ENCODE peak calls at places on chromosome 2, in four cellular contexts. E is K562, Z is HL-60, Q is GM12878. K is an unnamed sample.

GRCh38 chr2:8882094-8882493 is 44.7 kb upstream of the KIDINS220 start:
- DNase-seq in Q (no peak), E (no peak), Z (peak; percentile 13), K (no peak)

GRCh38 chr2:132623096-132623839 is 46.7 kb downstream of the LYPD1 start:
- DNase-seq in Z (peak; percentile 62), E (no peak), Q (no peak), K (no peak)

GRCh38 chr2:189091253-189091652 is 88.3 kb downstream of the COL5A2 start:
- DNase-seq in Z (no peak), E (no peak), Q (no peak), K (no peak)

GRCh38 chr2:200305797-200306718 is at the start of gene SPATS2L:
- DNase-seq in Q (no peak), E (peak; percentile 22), Z (peak; percentile 5), K (peak; percentile 58)

GRCh38 chr2:44579136-44579836 is 217.5 kb downstream of the CAMKMT start:
- DNase-seq in Z (no peak), E (no peak), Q (no peak), K (no peak)

GRCh38 chr2:74625658-74626425 is 22.3 kb downstream of the M1AP start:
- DNase-seq in Z (no peak), E (peak; percentile 17), Q (no peak), K (no peak)

GRCh38 chr2:229445013-229445412 is 173.9 kb upstream of the PID1 start:
- DNase-seq in Z (no peak), Q (no peak), E (no peak), K (no peak)

GRCh38 chr2:68414452-68414851 is 49.4 kb downstream of the PLEK start:
- DNase-seq in Z (no peak), Q (no peak), E (no peak), K (no peak)

GRCh38 chr2:105959357-105959756 is 214.6 kb downstream of the NCK2 start:
- DNase-seq in Q (no peak), Z (no peak), E (no peak), K (no peak)

GRCh38 chr2:37244017-37244416 is 12.6 kb downstream of the NDUFAF7 start:
- DNase-seq in E (no peak), Q (peak; percentile 23), Z (no peak), K (no peak)

GRCh38 chr2:64331430-64331700 is 122.6 kb upstream of the LGALSL start:
- DNase-seq in E (no peak), Z (no peak), Q (no peak), K (no peak)

GRCh38 chr2:40405440-40405839 is 46.5 kb downstream of the SLC8A1 start:
- DNase-seq in E (no peak), Z (no peak), Q (no peak), K (no peak)

GRCh38 chr2:191262436-191262835 is 17.2 kb downstream of the MYO1B start:
- DNase-seq in E (no peak), Q (no peak), Z (no peak), K (no peak)

GRCh38 chr2:122856696-122857095 is 1101.2 kb downstream of the TSN start:
- DNase-seq in Q (no peak), E (no peak), Z (no peak), K (no peak)

GRCh38 chr2:43402002-43402401 is 175.6 kb upstream of the ZFP36L2 start:
- DNase-seq in E (no peak), Q (peak; percentile 97), Z (no peak), K (no peak)

GRCh38 chr2:111116016-111116746 is 4.5 kb upstream of the BCL2L11 start:
- DNase-seq in E (no peak), Z (no peak), Q (peak; percentile 74), K (no peak)

GRCh38 chr2:190362894-190363293 is 19.5 kb downstream of the INPP1 start:
- DNase-seq in E (no peak), Z (no peak), Q (no peak), K (no peak)

GRCh38 chr2:8438476-8438875 is 243.4 kb upstream of the ID2 start:
- DNase-seq in E (no peak), Q (no peak), Z (peak; percentile 90), K (no peak)

GRCh38 chr2:178420463-178420990 is 30.4 kb downstream of the PRKRA start:
- DNase-seq in Z (peak; percentile 63), Q (no peak), E (no peak), K (no peak)

GRCh38 chr2:24924732-24925131 is 4.7 kb upstream of the ADCY3 start:
- DNase-seq in Z (no peak), E (no peak), Q (no peak), K (no peak)

GRCh38 chr2:24928036-24928435 is 8.0 kb upstream of the ADCY3 start:
- DNase-seq in E (no peak), Q (no peak), Z (no peak), K (no peak)

GRCh38 chr2:24926220-24926601 is 6.2 kb upstream of the ADCY3 start:
- DNase-seq in E (no peak), Q (no peak), Z (no peak), K (no peak)

GRCh38 chr2:24925815-24926214 is 5.8 kb upstream of the ADCY3 start:
- DNase-seq in Z (no peak), Q (no peak), E (no peak), K (no peak)

GRCh38 chr2:24926602-24927252 is 6.7 kb upstream of the ADCY3 start:
- DNase-seq in Q (no peak), Z (peak; percentile 27), E (no peak), K (peak; percentile 39)
- TF ChIP-seq SPI1 in Q (no peak), Z (no peak), E (no peak), K (no peak)

DNA sequence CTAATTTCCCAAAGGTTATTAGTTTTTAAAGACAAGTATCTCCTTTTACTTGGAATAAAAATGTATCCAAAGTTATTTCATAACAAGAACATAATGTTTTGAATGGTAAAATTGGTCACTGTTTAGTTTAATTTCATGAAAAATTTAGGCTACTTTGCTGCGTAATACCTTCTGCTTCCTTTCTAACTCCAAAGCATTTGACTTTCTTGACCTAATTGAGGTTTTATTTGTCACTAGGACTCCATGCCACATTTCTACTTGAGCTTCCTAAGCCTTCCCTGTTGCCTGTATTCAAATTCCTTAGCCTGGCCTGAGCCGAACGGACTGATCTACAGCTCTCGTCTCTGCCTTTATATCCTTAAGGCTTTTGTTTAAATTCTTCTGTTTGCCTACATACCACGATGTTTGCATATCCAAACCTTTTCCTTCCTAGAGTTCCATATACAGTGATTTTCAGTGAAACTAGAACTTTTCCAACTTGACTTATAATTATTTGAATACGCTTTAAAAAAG is 25.1 kb downstream of the ARMC9 start:
- DNase-seq in Z (no peak), Q (no peak), E (no peak), K (no peak)
- TF ChIP-seq POLR2AphosphoS5 in Z (no peak), Q (no peak), E (no peak), K (no peak)

GRCh38 chr2:155481141-155481540 is 782.6 kb downstream of the KCNJ3 start:
- DNase-seq in Q (no peak), Z (no peak), E (no peak), K (no peak)

DNA sequence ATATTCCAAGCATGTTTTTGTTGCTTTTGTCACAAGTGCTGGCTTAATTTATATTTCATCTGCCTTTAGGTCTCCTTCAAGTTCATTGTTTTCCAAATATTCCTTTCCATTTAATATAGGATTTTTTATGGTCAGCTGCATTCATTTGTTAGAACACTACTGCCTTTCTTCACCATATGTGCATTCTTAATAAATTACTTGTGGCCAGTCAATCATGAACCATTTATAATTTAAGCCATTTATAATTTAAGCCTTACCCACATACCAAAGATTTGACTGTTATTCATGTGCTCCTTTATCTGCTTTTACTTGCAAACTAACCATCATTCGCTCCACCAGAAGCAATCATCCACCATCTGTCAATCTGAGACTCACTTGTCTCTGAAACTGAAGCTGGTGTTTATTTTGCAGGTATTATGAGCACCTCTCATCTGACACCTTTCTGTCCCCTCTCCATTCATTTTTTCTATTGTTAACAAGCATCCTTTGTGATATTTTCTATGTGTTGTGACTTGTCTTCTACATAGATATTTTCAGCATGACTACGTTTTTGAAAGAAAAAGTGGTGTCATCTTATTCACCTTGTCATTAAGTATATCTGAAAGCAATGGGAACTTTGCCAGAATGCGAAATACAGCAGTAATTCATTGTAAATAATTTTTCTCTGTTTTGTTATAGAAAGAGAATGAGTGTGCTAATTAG is 786.8 kb downstream of the KCNJ3 start:
- DNase-seq in Z (no peak), Q (no peak), E (no peak), K (no peak)
- TF ChIP-seq SPI1 in Z (no peak), Q (no peak), E (no peak), K (no peak)

GRCh38 chr2:218290316-218291261 is 1.7 kb downstream of the TMBIM1 start:
- DNase-seq in Q (peak; percentile 80), Z (peak; percentile 85), E (no peak), K (peak; percentile 54)
- TF ChIP-seq POLR2AphosphoS5 in Q (no peak), Z (no peak), E (no peak), K (no peak)

GRCh38 chr2:714005-714741 is 37.0 kb upstream of the TMEM18 start:
- DNase-seq in Z (peak; percentile 71), E (no peak), Q (peak; percentile 86), K (peak; percentile 51)
- TF ChIP-seq SPI1 in Z (no peak), E (no peak), Q (no peak), K (no peak)

GRCh38 chr2:218746470-218746795 is 35.5 kb upstream of the CYP27A1 start:
- DNase-seq in E (no peak), Q (no peak), Z (no peak), K (no peak)

GRCh38 chr2:218746960-218747359 is 35.0 kb upstream of the CYP27A1 start:
- DNase-seq in E (no peak), Z (no peak), Q (no peak), K (no peak)

GRCh38 chr2:218745559-218746469 is 35.2 kb downstream of the TTLL4 start:
- DNase-seq in E (no peak), Q (no peak), Z (no peak), K (no peak)

GRCh38 chr2:218744615-218745014 is 34.0 kb downstream of the TTLL4 start:
- DNase-seq in Q (no peak), E (no peak), Z (no peak), K (no peak)

DNA sequence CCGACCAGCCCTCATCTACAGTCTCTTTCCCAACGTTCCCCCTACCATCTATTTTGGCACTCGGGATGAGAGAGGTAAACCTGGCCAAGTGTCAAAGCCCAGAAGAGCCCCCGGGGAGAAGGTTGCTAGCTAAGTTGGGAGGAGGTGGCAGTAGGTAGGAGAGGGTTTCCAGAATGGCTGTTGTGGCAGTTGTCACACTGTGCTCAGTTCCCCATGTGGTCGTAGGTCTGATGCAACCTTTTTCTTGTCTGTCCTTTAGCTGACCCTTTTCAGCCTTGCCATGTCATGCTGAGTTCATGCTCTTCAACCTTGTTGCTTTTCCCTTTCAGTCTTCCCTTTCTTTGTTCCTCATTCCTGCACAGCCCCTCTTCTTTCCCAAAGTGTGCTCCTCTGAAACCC is 34.5 kb downstream of the TTLL4 start:
- DNase-seq in E (peak; percentile 52), Z (peak; percentile 91), Q (no peak), K (no peak)
- TF ChIP-seq POLR2AphosphoS5 in E (no peak), Z (peak; percentile 79), Q (no peak), K (no peak)

DNA sequence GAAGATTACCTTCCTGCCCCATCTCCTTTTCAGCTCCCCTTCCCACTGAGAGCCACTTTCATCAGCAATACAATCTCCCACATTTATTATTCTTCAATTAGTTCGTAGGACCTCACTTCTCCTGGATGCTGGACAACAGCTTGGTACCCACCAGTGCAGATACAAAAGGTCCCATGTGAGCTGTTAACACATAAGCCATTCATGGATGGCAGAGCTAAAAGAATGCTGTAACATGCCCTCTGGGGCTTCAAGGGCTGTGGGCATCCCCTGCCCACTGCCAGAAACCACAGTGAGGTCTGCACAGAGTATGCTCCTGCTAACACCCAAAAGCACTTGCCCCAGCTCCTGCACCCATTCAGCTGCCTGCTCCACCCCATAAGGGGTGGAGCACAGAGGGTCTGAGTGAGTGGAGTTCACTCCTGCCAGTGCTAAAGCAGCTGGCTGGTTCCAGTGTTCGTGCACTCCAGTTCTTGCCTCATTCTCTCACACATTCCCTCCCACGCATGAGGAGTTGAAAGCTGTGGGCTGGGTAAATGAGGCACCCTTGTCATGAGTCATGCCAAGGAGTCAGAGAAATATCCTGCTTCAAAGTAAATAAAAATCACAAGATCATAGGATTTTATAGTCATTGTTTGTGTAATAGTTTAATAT is 305.9 kb upstream of the TMEFF2 start:
- DNase-seq in E (no peak), Q (peak; percentile 3), Z (peak; percentile 63), K (no peak)
- TF ChIP-seq SPI1 in E (no peak), Q (no peak), Z (no peak), K (no peak)

K was measured in GM12891.